ENCODE peak calls at places on chromosomes 6 and 20, in nine cellular contexts. One of them, this sample, is unnamed. For H3K9me3, the result is how much of the 10 kb centered on the place peaks cover.

GRCh38 chr6:170092826-170093225 is 198.1 kb downstream of the DLL1 start:
- DNase-seq in CD4-positive, CD25-positive, alpha-beta regulatory T cell: no peak
- DNase-seq in heart left ventricle: no peak
- DNase-seq in pancreas: no peak
- DNase-seq in A549: no peak
- DNase-seq in left ventricle myocardium inferior: no peak
- DNase-seq in H9: no peak
- DNase-seq in GM12878: no peak
- DNase-seq in OCI-LY7: no peak
- DNase-seq in this sample: no peak

GRCh38 chr6:8588176-8588575 is 152.8 kb upstream of the SLC35B3 start:
- DNase-seq in heart left ventricle: no peak
- DNase-seq in OCI-LY7: no peak
- DNase-seq in CD4-positive, CD25-positive, alpha-beta regulatory T cell: no peak
- DNase-seq in pancreas: no peak
- DNase-seq in A549: no peak
- DNase-seq in H9: no peak
- DNase-seq in left ventricle myocardium inferior: no peak
- DNase-seq in GM12878: no peak
- DNase-seq in this sample: no peak

GRCh38 chr6:45896783-45897441 is 118.7 kb downstream of the CLIC5 start:
- DNase-seq in A549: no peak
- DNase-seq in GM12878: no peak
- DNase-seq in OCI-LY7: no peak
- DNase-seq in CD4-positive, CD25-positive, alpha-beta regulatory T cell: no peak
- DNase-seq in H9: no peak
- DNase-seq in heart left ventricle: no peak
- DNase-seq in left ventricle myocardium inferior: no peak
- DNase-seq in pancreas: no peak
- DNase-seq in this sample: no peak

GRCh38 chr6:14182916-14183315 is 65.3 kb downstream of the CD83 start:
- DNase-seq in left ventricle myocardium inferior: no peak
- DNase-seq in CD4-positive, CD25-positive, alpha-beta regulatory T cell: no peak
- DNase-seq in GM12878: no peak
- DNase-seq in pancreas: no peak
- DNase-seq in A549: no peak
- DNase-seq in OCI-LY7: no peak
- DNase-seq in H9: no peak
- DNase-seq in heart left ventricle: no peak
- DNase-seq in this sample: no peak

GRCh38 chr20:52493177-52493711 is 301.7 kb upstream of the ZFP64 start:
- DNase-seq in pancreas: no peak
- DNase-seq in GM12878: no peak
- DNase-seq in heart left ventricle: no peak
- DNase-seq in left ventricle myocardium inferior: no peak
- DNase-seq in OCI-LY7: no peak
- DNase-seq in CD4-positive, CD25-positive, alpha-beta regulatory T cell: no peak
- DNase-seq in H9: no peak
- DNase-seq in A549: no peak
- DNase-seq in this sample: peak

GRCh38 chr6:170265655-170266054 is 25.2 kb downstream of the DLL1 start:
- DNase-seq in A549: no peak
- DNase-seq in CD4-positive, CD25-positive, alpha-beta regulatory T cell: no peak
- DNase-seq in H9: no peak
- DNase-seq in pancreas: peak
- DNase-seq in left ventricle myocardium inferior: peak
- DNase-seq in GM12878: no peak
- DNase-seq in heart left ventricle: peak
- DNase-seq in OCI-LY7: no peak
- DNase-seq in this sample: peak

GRCh38 chr6:3388786-3389185 is 68.1 kb downstream of the SLC22A23 start:
- DNase-seq in A549: no peak
- DNase-seq in GM12878: peak
- DNase-seq in heart left ventricle: no peak
- DNase-seq in CD4-positive, CD25-positive, alpha-beta regulatory T cell: no peak
- DNase-seq in left ventricle myocardium inferior: no peak
- DNase-seq in OCI-LY7: peak
- DNase-seq in H9: no peak
- DNase-seq in pancreas: no peak
- DNase-seq in this sample: no peak

GRCh38 chr6:38750968-38751615 is 36.0 kb downstream of the DNAH8 start:
- DNase-seq in H9: no peak
- DNase-seq in CD4-positive, CD25-positive, alpha-beta regulatory T cell: no peak
- DNase-seq in OCI-LY7: no peak
- DNase-seq in left ventricle myocardium inferior: no peak
- DNase-seq in pancreas: no peak
- DNase-seq in GM12878: no peak
- DNase-seq in A549: no peak
- DNase-seq in heart left ventricle: no peak
- DNase-seq in this sample: no peak

GRCh38 chr6:111260570-111261298 is 173.4 kb downstream of the SLC16A10 start:
- DNase-seq in A549: no peak
- DNase-seq in pancreas: no peak
- DNase-seq in H9: no peak
- DNase-seq in GM12878: no peak
- DNase-seq in left ventricle myocardium inferior: no peak
- DNase-seq in OCI-LY7: no peak
- DNase-seq in CD4-positive, CD25-positive, alpha-beta regulatory T cell: no peak
- DNase-seq in heart left ventricle: no peak
- DNase-seq in this sample: peak

GRCh38 chr6:109454483-109455160 is 950 bp downstream of the MICAL1 start:
- DNase-seq in OCI-LY7: peak
- DNase-seq in H9: no peak
- DNase-seq in CD4-positive, CD25-positive, alpha-beta regulatory T cell: peak
- DNase-seq in pancreas: no peak
- DNase-seq in heart left ventricle: peak
- DNase-seq in left ventricle myocardium inferior: no peak
- DNase-seq in GM12878: peak
- DNase-seq in A549: no peak
- DNase-seq in this sample: no peak

GRCh38 chr6:154070657-154071056 is 31.6 kb downstream of the OPRM1 start:
- DNase-seq in GM12878: no peak
- DNase-seq in CD4-positive, CD25-positive, alpha-beta regulatory T cell: no peak
- DNase-seq in A549: no peak
- DNase-seq in pancreas: no peak
- DNase-seq in H9: no peak
- DNase-seq in OCI-LY7: no peak
- DNase-seq in heart left ventricle: no peak
- DNase-seq in left ventricle myocardium inferior: no peak
- DNase-seq in this sample: no peak

GRCh38 chr6:72272958-72273357 is 348.9 kb upstream of the KCNQ5 start:
- DNase-seq in A549: no peak
- DNase-seq in pancreas: no peak
- DNase-seq in H9: no peak
- DNase-seq in OCI-LY7: no peak
- DNase-seq in GM12878: no peak
- DNase-seq in heart left ventricle: no peak
- DNase-seq in left ventricle myocardium inferior: no peak
- DNase-seq in CD4-positive, CD25-positive, alpha-beta regulatory T cell: no peak
- DNase-seq in this sample: no peak

DNA sequence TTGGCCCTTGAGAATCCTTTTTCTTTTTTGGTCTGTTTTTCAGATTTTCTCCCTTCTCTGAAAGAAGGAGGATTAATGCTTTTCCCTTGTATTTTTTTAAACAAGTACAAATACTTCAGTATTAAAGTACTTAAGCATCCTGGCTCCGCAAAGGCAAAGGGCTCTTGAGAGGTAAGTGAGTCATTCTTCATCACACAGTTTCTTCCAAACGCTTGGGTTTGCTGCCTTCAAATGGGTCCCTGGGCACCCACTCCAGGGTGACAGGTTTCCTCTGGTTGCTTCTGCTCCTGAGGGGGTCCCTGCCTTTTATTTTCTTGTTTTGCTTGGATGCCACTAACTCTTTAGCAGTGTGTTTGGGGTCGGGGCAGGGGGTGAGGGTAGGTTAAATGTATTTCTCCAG is 437.1 kb downstream of the PTPRT start:
- DNase-seq in OCI-LY7: no peak
- DNase-seq in H9: no peak
- DNase-seq in heart left ventricle: no peak
- DNase-seq in CD4-positive, CD25-positive, alpha-beta regulatory T cell: no peak
- DNase-seq in pancreas: no peak
- DNase-seq in GM12878: no peak
- DNase-seq in A549: no peak
- DNase-seq in left ventricle myocardium inferior: no peak
- DNase-seq in this sample: no peak
- H3K9me3 ChIP-seq in OCI-LY7: under half
- H3K9me3 ChIP-seq in H9: under half
- H3K9me3 ChIP-seq in heart left ventricle: under half
- H3K9me3 ChIP-seq in CD4-positive, CD25-positive, alpha-beta regulatory T cell: under half
- H3K9me3 ChIP-seq in pancreas: under half
- H3K9me3 ChIP-seq in GM12878: under half
- H3K9me3 ChIP-seq in A549: under half
- H3K9me3 ChIP-seq in left ventricle myocardium inferior: under half
- H3K9me3 ChIP-seq in this sample: under half

GRCh38 chr6:23021487-23021886 is 452.1 kb downstream of the HDGFL1 start:
- DNase-seq in H9: no peak
- DNase-seq in A549: no peak
- DNase-seq in left ventricle myocardium inferior: no peak
- DNase-seq in OCI-LY7: no peak
- DNase-seq in pancreas: no peak
- DNase-seq in GM12878: no peak
- DNase-seq in heart left ventricle: no peak
- DNase-seq in CD4-positive, CD25-positive, alpha-beta regulatory T cell: no peak
- DNase-seq in this sample: no peak

GRCh38 chr6:23031986-23032385 is 462.6 kb downstream of the HDGFL1 start:
- DNase-seq in left ventricle myocardium inferior: no peak
- DNase-seq in CD4-positive, CD25-positive, alpha-beta regulatory T cell: no peak
- DNase-seq in OCI-LY7: no peak
- DNase-seq in pancreas: no peak
- DNase-seq in GM12878: no peak
- DNase-seq in A549: no peak
- DNase-seq in heart left ventricle: no peak
- DNase-seq in H9: no peak
- DNase-seq in this sample: no peak

GRCh38 chr6:23027281-23027680 is 457.9 kb downstream of the HDGFL1 start:
- DNase-seq in left ventricle myocardium inferior: no peak
- DNase-seq in GM12878: no peak
- DNase-seq in OCI-LY7: no peak
- DNase-seq in heart left ventricle: no peak
- DNase-seq in H9: no peak
- DNase-seq in A549: no peak
- DNase-seq in pancreas: no peak
- DNase-seq in CD4-positive, CD25-positive, alpha-beta regulatory T cell: no peak
- DNase-seq in this sample: no peak
- H3K9me3 ChIP-seq in left ventricle myocardium inferior: under half
- H3K9me3 ChIP-seq in GM12878: under half
- H3K9me3 ChIP-seq in OCI-LY7: under half
- H3K9me3 ChIP-seq in heart left ventricle: under half
- H3K9me3 ChIP-seq in H9: under half
- H3K9me3 ChIP-seq in A549: under half
- H3K9me3 ChIP-seq in pancreas: under half
- H3K9me3 ChIP-seq in CD4-positive, CD25-positive, alpha-beta regulatory T cell: under half
- H3K9me3 ChIP-seq in this sample: under half

GRCh38 chr6:118577972-118578371 is 29.9 kb downstream of the PLN start:
- DNase-seq in left ventricle myocardium inferior: no peak
- DNase-seq in heart left ventricle: no peak
- DNase-seq in A549: no peak
- DNase-seq in OCI-LY7: no peak
- DNase-seq in pancreas: no peak
- DNase-seq in H9: no peak
- DNase-seq in GM12878: no peak
- DNase-seq in CD4-positive, CD25-positive, alpha-beta regulatory T cell: no peak
- DNase-seq in this sample: no peak

GRCh38 chr6:118571121-118571520 is 23.0 kb downstream of the PLN start:
- DNase-seq in H9: no peak
- DNase-seq in heart left ventricle: no peak
- DNase-seq in left ventricle myocardium inferior: no peak
- DNase-seq in pancreas: no peak
- DNase-seq in CD4-positive, CD25-positive, alpha-beta regulatory T cell: no peak
- DNase-seq in A549: no peak
- DNase-seq in GM12878: no peak
- DNase-seq in OCI-LY7: no peak
- DNase-seq in this sample: no peak

GRCh38 chr6:118578617-118579016 is 30.5 kb downstream of the PLN start:
- DNase-seq in OCI-LY7: no peak
- DNase-seq in CD4-positive, CD25-positive, alpha-beta regulatory T cell: no peak
- DNase-seq in GM12878: no peak
- DNase-seq in heart left ventricle: no peak
- DNase-seq in H9: no peak
- DNase-seq in A549: no peak
- DNase-seq in pancreas: no peak
- DNase-seq in left ventricle myocardium inferior: no peak
- DNase-seq in this sample: no peak

GRCh38 chr6:118569498-118569897 is 21.4 kb downstream of the PLN start:
- DNase-seq in heart left ventricle: no peak
- DNase-seq in OCI-LY7: no peak
- DNase-seq in H9: no peak
- DNase-seq in left ventricle myocardium inferior: no peak
- DNase-seq in GM12878: no peak
- DNase-seq in CD4-positive, CD25-positive, alpha-beta regulatory T cell: no peak
- DNase-seq in pancreas: no peak
- DNase-seq in A549: no peak
- DNase-seq in this sample: no peak

DNA sequence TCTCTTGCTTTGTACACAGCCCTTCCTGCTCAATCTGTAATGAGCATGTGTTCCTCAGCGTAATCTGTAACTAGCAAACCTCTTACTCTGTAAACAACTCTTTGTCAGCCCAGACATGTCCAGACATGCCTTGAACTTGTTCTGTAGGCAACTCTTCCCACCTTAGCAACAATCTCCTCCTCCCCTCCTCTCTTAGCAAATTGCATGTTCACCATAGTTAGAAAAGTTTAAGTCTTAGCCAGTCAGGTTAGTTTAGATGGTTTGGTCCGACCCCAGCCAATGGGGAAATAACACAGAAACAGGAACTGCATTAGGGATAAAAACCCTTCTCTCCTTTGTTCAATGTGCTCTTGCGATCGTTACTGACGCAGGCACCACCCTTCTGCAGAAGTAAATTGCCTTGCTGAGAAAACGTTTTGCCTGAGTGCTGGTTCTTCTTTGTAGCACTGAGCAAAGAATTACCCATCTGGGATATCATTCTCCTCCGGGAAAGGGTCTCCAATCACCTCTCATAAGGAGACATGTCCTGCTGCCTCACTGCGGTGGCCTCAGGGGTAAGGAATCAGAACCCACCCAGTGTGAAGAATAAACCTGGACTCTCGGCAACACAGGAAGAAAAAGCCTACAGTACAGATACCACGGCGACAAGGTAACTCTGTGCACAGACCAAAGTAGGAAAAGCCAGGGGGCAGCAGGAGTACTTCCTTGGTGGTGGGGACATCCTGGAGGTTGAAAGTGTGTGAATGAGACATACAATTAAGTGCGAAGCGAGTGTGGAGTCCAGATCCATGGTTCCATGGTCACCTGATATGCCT is 26.2 kb downstream of the PLN start:
- DNase-seq in pancreas: no peak
- DNase-seq in A549: peak
- DNase-seq in OCI-LY7: peak
- DNase-seq in CD4-positive, CD25-positive, alpha-beta regulatory T cell: no peak
- DNase-seq in left ventricle myocardium inferior: no peak
- DNase-seq in H9: peak
- DNase-seq in heart left ventricle: no peak
- DNase-seq in GM12878: no peak
- DNase-seq in this sample: no peak
- H3K9me3 ChIP-seq in pancreas: under half
- H3K9me3 ChIP-seq in A549: under half
- H3K9me3 ChIP-seq in OCI-LY7: under half
- H3K9me3 ChIP-seq in CD4-positive, CD25-positive, alpha-beta regulatory T cell: under half
- H3K9me3 ChIP-seq in left ventricle myocardium inferior: half or more
- H3K9me3 ChIP-seq in H9: under half
- H3K9me3 ChIP-seq in heart left ventricle: half or more
- H3K9me3 ChIP-seq in GM12878: under half
- H3K9me3 ChIP-seq in this sample: under half

GRCh38 chr6:1312444-1313363 is 806 bp downstream of the FOXQ1 start:
- DNase-seq in GM12878: no peak
- DNase-seq in left ventricle myocardium inferior: no peak
- DNase-seq in A549: peak
- DNase-seq in CD4-positive, CD25-positive, alpha-beta regulatory T cell: no peak
- DNase-seq in pancreas: no peak
- DNase-seq in heart left ventricle: no peak
- DNase-seq in OCI-LY7: no peak
- DNase-seq in H9: peak
- DNase-seq in this sample: no peak
- H3K9me3 ChIP-seq in GM12878: under half
- H3K9me3 ChIP-seq in left ventricle myocardium inferior: under half
- H3K9me3 ChIP-seq in A549: under half
- H3K9me3 ChIP-seq in CD4-positive, CD25-positive, alpha-beta regulatory T cell: under half
- H3K9me3 ChIP-seq in pancreas: under half
- H3K9me3 ChIP-seq in heart left ventricle: under half
- H3K9me3 ChIP-seq in OCI-LY7: under half
- H3K9me3 ChIP-seq in H9: under half
- H3K9me3 ChIP-seq in this sample: under half